ENCODE peak calls at places on chromosomes 11 and 22, in seven cellular contexts. F is GM23338, B is HepG2, J is K562, O is stomach, P is spleen, K is sigmoid colon. Y is an unnamed sample.

GRCh38 chr11:70843906-70844305 is 408.5 kb downstream of the SHANK2 start:
- DNase-seq in F (no peak), B (no peak), J (no peak), O (no peak), P (no peak), K (no peak), Y (no peak)

GRCh38 chr11:86802601-86803051 is 2.3 kb downstream of the PRSS23 start:
- DNase-seq in F (peak), B (peak), J (peak), O (no peak), P (no peak), K (no peak), Y (peak)

GRCh38 chr11:61071208-61071681 is 31.0 kb upstream of the CD5 start:
- DNase-seq in F (no peak), B (no peak), J (no peak), O (no peak), P (peak), K (peak), Y (no peak)

GRCh38 chr11:2902784-2903671 is 17.5 kb upstream of the CDKN1C start:
- DNase-seq in F (peak), B (peak), J (no peak), O (peak), P (peak), K (no peak), Y (no peak)

GRCh38 chr11:123158609-123159008 is 36.4 kb downstream of the CLMP start:
- DNase-seq in F (no peak), B (no peak), J (no peak), O (no peak), P (no peak), K (no peak), Y (no peak)

GRCh38 chr11:115693002-115693401 is 188.8 kb upstream of the CADM1 start:
- DNase-seq in F (peak), B (no peak), J (no peak), O (no peak), P (no peak), K (peak), Y (no peak)

GRCh38 chr11:117724104-117724503 is 72.9 kb downstream of the DSCAML1 start:
- DNase-seq in F (no peak), B (no peak), J (no peak), O (no peak), P (peak), K (no peak), Y (no peak)

GRCh38 chr22:27278986-27279385 is 522.6 kb downstream of the MN1 start:
- DNase-seq in F (no peak), B (no peak), J (no peak), O (no peak), P (no peak), K (no peak), Y (peak)

GRCh38 chr11:67351275-67352005 is 1.9 kb downstream of the POLD4 start:
- DNase-seq in F (peak), B (no peak), J (peak), O (peak), P (peak), K (peak), Y (peak)

GRCh38 chr11:65242389-65242788 is 19.4 kb upstream of the POLA2 start:
- DNase-seq in F (no peak), B (no peak), J (no peak), O (no peak), P (no peak), K (no peak), Y (no peak)

GRCh38 chr22:39567135-39567946 is 3.2 kb upstream of the CACNA1I start:
- DNase-seq in F (peak), B (no peak), J (no peak), O (no peak), P (peak), K (no peak), Y (no peak)

GRCh38 chr22:26398741-26399153 is 30.3 kb upstream of the ASPHD2 start:
- DNase-seq in F (peak), B (no peak), J (peak), O (peak), P (no peak), K (peak), Y (peak)

GRCh38 chr22:27089303-27089702 is 431.9 kb downstream of the MIAT start:
- DNase-seq in F (no peak), B (no peak), J (no peak), O (no peak), P (no peak), K (no peak), Y (peak)

GRCh38 chr22:40006641-40007040 is 11.9 kb downstream of the FAM83F start:
- DNase-seq in F (no peak), B (no peak), J (no peak), O (no peak), P (peak), K (no peak), Y (no peak)

GRCh38 chr11:78654071-78654470 is 79.4 kb upstream of the NARS2 start:
- DNase-seq in F (peak), B (no peak), J (no peak), O (no peak), P (no peak), K (no peak), Y (no peak)

GRCh38 chr11:72353861-72354260 is 80.5 kb downstream of the CLPB start:
- DNase-seq in F (peak), B (peak), J (no peak), O (peak), P (no peak), K (no peak), Y (no peak)

GRCh38 chr11:77056814-77057402 is 9.9 kb upstream of the CAPN5 start:
- DNase-seq in F (no peak), B (no peak), J (no peak), O (no peak), P (no peak), K (no peak), Y (no peak)

GRCh38 chr11:117814766-117815261 is 9.7 kb downstream of the FXYD2 start:
- DNase-seq in F (no peak), B (peak), J (no peak), O (peak), P (peak), K (peak), Y (peak)

GRCh38 chr22:20867179-20868099 is 8.6 kb downstream of the SNAP29 start:
- DNase-seq in F (no peak), B (peak), J (peak), O (peak), P (no peak), K (peak), Y (no peak)

GRCh38 chr11:373716-374551 is 4.6 kb downstream of the B4GALNT4 start:
- DNase-seq in F (no peak), B (peak), J (no peak), O (no peak), P (no peak), K (no peak), Y (no peak)

GRCh38 chr11:111602865-111603632 is 800 bp downstream of the SIK2 start:
- DNase-seq in F (peak), B (no peak), J (peak), O (peak), P (no peak), K (peak), Y (peak)

GRCh38 chr11:117780456-117780855 is 16.6 kb downstream of the DSCAML1 start:
- DNase-seq in F (peak), B (no peak), J (no peak), O (no peak), P (no peak), K (no peak), Y (no peak)

GRCh38 chr11:89235121-89235520 is 57.4 kb downstream of the TYR start:
- DNase-seq in F (no peak), B (no peak), J (no peak), O (no peak), P (no peak), K (no peak), Y (no peak)

GRCh38 chr22:46660604-46661201 is 40.5 kb downstream of the GRAMD4 start:
- DNase-seq in F (peak), B (peak), J (no peak), O (peak), P (no peak), K (no peak), Y (peak)

GRCh38 chr11:2778630-2779498 is 79.1 kb upstream of the KCNQ1OT1 start:
- DNase-seq in F (no peak), B (peak), J (peak), O (peak), P (peak), K (peak), Y (peak)

GRCh38 chr22:40076702-40077645 is 82.2 kb downstream of the FAM83F start:
- DNase-seq in F (peak), B (no peak), J (peak), O (no peak), P (no peak), K (no peak), Y (no peak)

GRCh38 chr11:124897681-124898680 is at the start of gene ROBO4:
- DNase-seq in F (no peak), B (peak), J (no peak), O (no peak), P (peak), K (peak), Y (no peak)

GRCh38 chr11:116065519-116065918 is 561.3 kb upstream of the CADM1 start:
- DNase-seq in F (no peak), B (no peak), J (no peak), O (no peak), P (no peak), K (no peak), Y (no peak)

GRCh38 chr11:18455686-18456372 is at the start of gene LDHAL6A:
- DNase-seq in F (peak), B (no peak), J (peak), O (no peak), P (no peak), K (no peak), Y (no peak)

GRCh38 chr11:32052218-32052617 is 38.7 kb upstream of the RCN1 start:
- DNase-seq in F (peak), B (peak), J (peak), O (peak), P (no peak), K (peak), Y (peak)

GRCh38 chr11:799641-800316 is 1.7 kb upstream of the SLC25A22 start:
- DNase-seq in F (no peak), B (no peak), J (no peak), O (no peak), P (no peak), K (no peak), Y (no peak)

GRCh38 chr11:74288911-74289310 is 22.5 kb downstream of the P4HA3 start:
- DNase-seq in F (no peak), B (no peak), J (no peak), O (no peak), P (no peak), K (no peak), Y (no peak)

GRCh38 chr11:84947970-84948600 is 679.1 kb downstream of the DLG2 start:
- DNase-seq in F (peak), B (no peak), J (no peak), O (no peak), P (no peak), K (no peak), Y (no peak)

GRCh38 chr11:83070044-83070877 is 1.4 kb downstream of the RAB30 start:
- DNase-seq in F (peak), B (no peak), J (peak), O (no peak), P (no peak), K (no peak), Y (no peak)

GRCh38 chr11:127074151-127074761 is 73.7 kb upstream of the KIRREL3 start:
- DNase-seq in F (peak), B (peak), J (peak), O (no peak), P (no peak), K (no peak), Y (no peak)

GRCh38 chr11:92728628-92729027 is 240.8 kb upstream of the MTNR1B start:
- DNase-seq in F (no peak), B (no peak), J (no peak), O (no peak), P (no peak), K (no peak), Y (no peak)

GRCh38 chr22:41526802-41527799 is 17.2 kb downstream of the POLR3H start:
- DNase-seq in F (peak), B (no peak), J (peak), O (peak), P (peak), K (peak), Y (no peak)
- TF ChIP-seq POLR2AphosphoS5 in F (peak), B (no peak), J (no peak), O (no peak), P (peak), K (no peak), Y (no peak)

GRCh38 chr11:66281776-66282467 is 3.9 kb downstream of the CNIH2 start:
- DNase-seq in F (no peak), B (no peak), J (no peak), O (no peak), P (peak), K (no peak), Y (no peak)
- H3K4me3 ChIP-seq in F (peak), B (no peak), J (no peak), O (no peak), P (no peak), K (no peak), Y (no peak)

GRCh38 chr11:69650832-69651344 is 9.9 kb downstream of the CCND1 start:
- DNase-seq in F (no peak), B (no peak), J (no peak), O (no peak), P (peak), K (peak), Y (no peak)

GRCh38 chr11:69651834-69652620 is 11.1 kb downstream of the CCND1 start:
- DNase-seq in F (no peak), B (no peak), J (no peak), O (no peak), P (peak), K (no peak), Y (no peak)

GRCh38 chr11:69649576-69649900 is 8.6 kb downstream of the CCND1 start:
- DNase-seq in F (no peak), B (no peak), J (no peak), O (no peak), P (no peak), K (no peak), Y (no peak)

GRCh38 chr11:69648679-69649575 is 8.0 kb downstream of the CCND1 start:
- DNase-seq in F (no peak), B (no peak), J (no peak), O (no peak), P (peak), K (peak), Y (no peak)

DNA sequence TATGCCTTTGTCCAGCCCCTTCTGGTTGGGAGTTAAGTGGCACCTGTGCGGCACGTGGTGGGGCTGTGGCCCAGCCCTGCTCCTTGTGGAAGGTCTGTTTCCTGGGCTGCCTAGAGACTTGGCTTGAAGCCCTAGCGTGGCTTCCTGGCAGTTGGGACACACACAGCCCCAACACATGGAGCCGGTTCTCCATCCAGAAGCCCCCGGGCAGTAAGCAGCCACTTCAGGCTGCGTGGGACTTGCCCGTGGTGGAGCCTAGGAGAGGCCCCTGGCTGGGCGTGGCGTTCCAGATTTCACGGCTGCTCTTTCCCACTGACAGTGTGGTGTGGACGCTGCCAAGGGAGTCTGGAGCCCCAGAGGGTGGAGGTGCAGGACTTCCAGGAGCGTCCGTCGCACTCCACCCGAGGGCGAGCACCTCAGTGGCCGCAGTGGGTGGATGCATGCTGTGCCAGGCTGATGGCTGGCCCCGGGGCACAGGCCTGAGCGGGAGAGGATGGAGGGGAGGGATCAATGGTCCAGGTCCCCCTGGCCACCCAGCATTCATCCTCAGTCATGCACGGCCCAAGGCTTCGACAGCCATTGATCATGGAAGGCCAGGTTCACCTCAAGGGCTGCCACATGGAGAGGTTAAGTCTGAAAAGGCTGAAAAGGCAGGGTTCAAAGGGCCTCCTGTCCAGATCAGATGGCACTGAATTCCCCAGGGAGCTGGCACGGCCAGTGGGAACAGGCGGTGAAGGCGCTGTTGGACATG is 9.3 kb downstream of the CCND1 start:
- DNase-seq in F (no peak), B (no peak), J (no peak), O (no peak), P (peak), K (peak), Y (no peak)
- TF ChIP-seq POLR2AphosphoS5 in F (no peak), B (no peak), J (no peak), O (no peak), P (no peak), K (no peak), Y (no peak)

GRCh38 chr11:9825895-9826294 is 162.0 kb downstream of the SWAP70 start:
- DNase-seq in F (no peak), B (peak), J (no peak), O (no peak), P (no peak), K (no peak), Y (no peak)

GRCh38 chr11:9826390-9826789 is 162.5 kb downstream of the SWAP70 start:
- DNase-seq in F (no peak), B (no peak), J (no peak), O (no peak), P (no peak), K (no peak), Y (no peak)

GRCh38 chr11:9825315-9825714 is 161.4 kb downstream of the SWAP70 start:
- DNase-seq in F (no peak), B (no peak), J (no peak), O (no peak), P (no peak), K (no peak), Y (no peak)

GRCh38 chr11:9831122-9831521 is 167.2 kb downstream of the SWAP70 start:
- DNase-seq in F (peak), B (no peak), J (no peak), O (no peak), P (no peak), K (no peak), Y (no peak)

DNA sequence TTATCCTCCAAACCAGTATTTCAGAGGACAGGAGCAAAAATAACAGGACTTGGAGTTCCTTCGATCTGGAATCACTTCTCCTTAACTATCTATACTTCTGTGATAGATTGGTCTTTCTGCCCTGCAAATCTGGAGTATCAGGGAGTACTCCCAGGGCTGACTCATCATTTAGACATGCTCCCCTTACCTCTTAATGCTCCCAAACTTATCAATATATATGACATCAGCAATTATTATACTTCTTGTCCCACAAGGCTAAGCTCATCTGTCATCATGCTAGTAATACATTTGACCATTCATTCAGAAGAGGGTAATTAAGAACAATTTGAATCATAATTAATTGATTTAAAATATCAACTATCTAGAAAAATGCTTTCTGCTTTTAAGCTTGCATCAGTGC is 163.8 kb downstream of the SWAP70 start:
- DNase-seq in F (no peak), B (no peak), J (no peak), O (no peak), P (no peak), K (no peak), Y (no peak)
- H3K4me3 ChIP-seq in F (no peak), B (no peak), J (no peak), O (no peak), P (no peak), K (no peak), Y (no peak)

GRCh38 chr22:30947163-30947820 is 21.3 kb downstream of the MORC2 start:
- DNase-seq in F (no peak), B (no peak), J (no peak), O (no peak), P (no peak), K (no peak), Y (peak)
- TF ChIP-seq POLR2AphosphoS5 in F (no peak), B (no peak), J (no peak), O (no peak), P (no peak), K (no peak), Y (peak)